ENCODE peak calls at places on chromosomes 2 and 18, in four cellular contexts. N is A549, S is adrenal gland, V is IMR-90. H is an unnamed sample.

GRCh38 chr2:96251721-96252292 is 14.0 kb downstream of the TMEM127 start:
- DNase-seq in N (peak), S (peak), V (peak), H (peak)

GRCh38 chr2:104431701-104432121 is 422.2 kb upstream of the POU3F3 start:
- DNase-seq in N (no peak), S (no peak), V (no peak), H (no peak)

GRCh38 chr2:200640906-200641305 is 55.1 kb downstream of the AOX1 start:
- DNase-seq in N (no peak), S (no peak), V (no peak), H (no peak)

GRCh38 chr18:14916851-14917250 is 168.9 kb downstream of the ANKRD30B start:
- DNase-seq in N (no peak), S (no peak), V (no peak), H (no peak)

GRCh38 chr2:196453613-196454047 is 185.9 kb upstream of the CCDC150 start:
- DNase-seq in N (peak), S (peak), V (peak), H (peak)

GRCh38 chr2:185012643-185013042 is 414.3 kb downstream of the ZNF804A start:
- DNase-seq in N (peak), S (no peak), V (peak), H (no peak)

GRCh38 chr2:241762933-241763369 is 13.7 kb upstream of the GAL3ST2 start:
- DNase-seq in N (no peak), S (peak), V (no peak), H (no peak)

GRCh38 chr2:72222829-72223564 is 75.3 kb upstream of the CYP26B1 start:
- DNase-seq in N (no peak), S (no peak), V (peak), H (no peak)

DNA sequence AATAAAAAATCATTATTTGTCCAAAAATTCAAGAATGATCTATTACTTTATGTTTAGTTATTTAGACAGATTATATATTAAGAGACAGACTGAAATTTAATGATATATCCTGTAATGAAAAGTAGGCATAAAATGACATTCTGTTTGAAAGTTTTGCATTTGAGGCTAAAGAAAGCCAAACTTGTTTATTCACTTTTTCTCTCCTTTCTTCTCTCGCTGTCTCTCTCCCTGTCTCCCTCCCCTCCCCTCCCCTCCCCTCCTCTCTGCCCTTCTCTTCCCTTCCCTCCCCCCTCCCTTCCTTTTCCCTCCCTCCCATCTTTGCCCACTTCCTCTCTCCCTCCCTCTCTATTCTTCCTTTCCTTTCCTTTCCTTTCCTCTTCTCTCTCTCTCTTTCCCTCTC is 270.6 kb downstream of the MYT1L start:
- DNase-seq in N (no peak), S (no peak), V (no peak), H (no peak)
- TF ChIP-seq POLR2A in N (no peak), S (no peak), V (no peak), H (no peak)

GRCh38 chr2:171160630-171161424 is at the start of gene TLK1:
- DNase-seq in N (peak), S (peak), V (peak), H (peak)
- TF ChIP-seq POLR2A in N (peak), S (peak), V (peak), H (peak)

GRCh38 chr2:98460573-98461560 is 16.2 kb downstream of the INPP4A start:
- DNase-seq in N (no peak), S (no peak), V (no peak), H (no peak)
- TF ChIP-seq POLR2A in N (no peak), S (no peak), V (no peak), H (no peak)

GRCh38 chr2:230821991-230822520 is 42.7 kb upstream of the ITM2C start:
- DNase-seq in N (no peak), S (no peak), V (no peak), H (no peak)
- TF ChIP-seq POLR2A in N (no peak), S (no peak), V (no peak), H (no peak)

DNA sequence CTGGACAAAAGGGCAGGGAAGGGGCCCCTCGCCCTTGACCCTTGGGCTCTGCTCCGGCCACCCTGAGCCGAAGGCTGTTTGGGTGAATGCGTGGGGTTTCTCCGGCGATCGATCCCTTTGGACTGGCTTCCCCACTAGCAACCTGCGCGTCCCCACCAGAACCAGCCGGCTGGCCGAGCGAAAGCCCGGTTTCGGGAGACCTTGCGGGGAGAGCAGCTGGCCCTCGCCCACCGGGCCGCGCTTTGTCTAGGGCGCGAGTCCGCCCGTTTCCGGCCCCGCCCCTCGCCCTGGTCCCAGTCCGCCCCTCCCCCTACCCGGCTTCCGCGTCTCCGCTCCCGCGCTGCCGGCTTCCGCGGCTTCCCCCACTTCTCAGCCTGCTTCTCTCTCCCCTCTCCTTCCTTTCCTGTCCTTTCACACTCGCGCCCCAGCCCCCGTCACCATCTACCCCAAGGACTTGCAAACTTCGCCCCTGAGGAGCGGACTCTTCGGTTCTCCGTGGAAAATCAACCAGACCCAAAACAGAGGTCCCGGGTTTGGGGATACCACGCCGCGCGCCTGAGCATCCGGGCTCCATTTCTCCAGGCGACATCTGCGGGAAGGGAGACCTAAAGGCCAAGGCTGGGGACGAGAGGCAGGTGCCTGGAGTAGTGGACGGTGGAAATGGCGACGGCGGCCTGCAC is 48.0 kb upstream of the ATP6V1B1 start:
- DNase-seq in N (peak), S (no peak), V (no peak), H (no peak)
- TF ChIP-seq POLR2A in N (peak), S (no peak), V (no peak), H (no peak)

GRCh38 chr2:112683550-112684414 is 37.0 kb upstream of the NT5DC4 start:
- DNase-seq in N (no peak), S (no peak), V (no peak), H (no peak)
- TF ChIP-seq POLR2A in N (no peak), S (no peak), V (no peak), H (no peak)

DNA sequence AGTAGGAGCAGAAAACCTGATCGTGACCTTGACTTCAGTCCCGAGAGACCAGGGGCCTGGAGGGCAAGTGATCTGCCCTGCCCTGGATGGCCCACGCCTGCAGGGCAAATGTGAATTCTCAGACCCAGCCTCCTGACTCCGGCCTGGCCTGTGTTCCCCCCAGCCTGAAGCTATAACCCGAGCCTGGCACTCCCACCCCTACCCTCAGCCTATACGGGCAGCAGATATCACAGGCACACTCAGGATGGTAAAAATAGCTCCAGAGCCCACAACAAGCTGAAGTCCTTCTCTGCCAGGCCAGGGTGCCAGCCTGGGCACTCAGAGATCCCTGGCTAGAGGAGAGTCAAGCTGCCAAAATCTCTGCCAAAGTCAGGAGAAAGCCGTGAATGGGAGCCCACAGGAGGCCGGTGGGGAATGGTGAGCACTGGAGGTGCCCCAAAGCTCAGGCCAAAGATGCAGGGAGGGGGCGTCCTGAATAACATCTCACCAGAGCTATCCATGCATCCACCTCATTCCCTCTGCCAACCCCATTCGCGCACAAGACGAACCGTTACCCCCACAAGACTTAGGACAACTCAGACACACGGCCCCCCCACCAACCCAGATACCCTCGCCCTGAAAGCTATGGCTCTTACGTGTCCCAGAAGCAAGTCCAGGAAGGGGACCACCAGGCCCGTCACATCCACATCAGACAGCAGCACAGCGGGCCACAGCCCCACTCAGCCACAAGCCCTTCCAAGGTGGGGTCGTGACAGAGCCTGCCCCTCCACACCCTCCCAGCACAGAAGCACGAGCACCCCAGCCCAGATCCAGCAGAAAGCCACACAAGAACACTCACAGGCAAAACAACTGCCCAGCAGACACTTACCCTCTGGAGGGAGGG is 144.9 kb downstream of the TNS1 start:
- DNase-seq in N (no peak), S (no peak), V (no peak), H (no peak)
- TF ChIP-seq POLR2A in N (no peak), S (no peak), V (no peak), H (no peak)

DNA sequence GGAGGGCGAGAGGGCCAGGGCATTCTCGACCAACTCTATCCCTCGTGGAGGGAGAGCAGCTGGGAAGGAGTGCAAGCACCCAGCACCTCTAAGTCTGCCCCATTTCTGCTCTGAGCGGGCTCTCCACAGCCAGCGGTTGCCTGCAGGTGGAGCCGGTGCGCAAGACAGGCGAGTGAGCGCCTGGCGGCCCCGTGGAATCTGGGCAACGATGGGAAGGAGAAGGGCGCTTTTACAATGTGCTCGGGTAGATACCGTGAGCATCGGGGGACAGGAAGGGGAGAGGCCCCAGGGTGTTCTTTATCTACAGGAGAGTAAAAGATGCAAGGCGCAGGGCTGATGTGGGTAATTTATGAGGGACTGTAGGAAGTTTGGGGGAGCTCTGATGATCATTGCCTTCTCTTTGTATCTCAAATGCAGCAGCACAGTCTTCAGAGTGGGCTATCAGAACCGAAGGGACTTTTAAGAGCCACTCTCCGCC is 867 bp upstream of the TTL start:
- DNase-seq in N (peak), S (peak), V (peak), H (peak)
- TF ChIP-seq POLR2A in N (peak), S (no peak), V (no peak), H (no peak)

H was measured in H54.